ENCODE peak calls at places on chromosomes 2 and 18, in four cellular contexts. S is GM12878, E is K562, F is HepG2. Y is an unnamed sample.

GRCh38 chr2:128510701-128511100 is 192.0 kb upstream of the HS6ST1 start:
- DNase-seq in S (no peak), E (no peak), F (no peak), Y (no peak)

GRCh38 chr2:25257032-25257455 is 84.7 kb downstream of the DNMT3A start:
- DNase-seq in F (no peak), S (no peak), E (no peak), Y (no peak)

GRCh38 chr2:151999058-151999457 is 99.8 kb downstream of the CACNB4 start:
- DNase-seq in S (no peak), E (peak; percentile 80), F (peak; percentile 77), Y (peak; percentile 75)

GRCh38 chr2:5691659-5692529 is at the start of gene SOX11:
- DNase-seq in S (no peak), E (no peak), F (no peak), Y (no peak)

GRCh38 chr18:45197526-45197970 is 417.7 kb upstream of the SLC14A2 start:
- DNase-seq in S (peak; percentile 88), E (no peak), F (no peak), Y (no peak)

GRCh38 chr2:128535928-128536327 is 217.3 kb upstream of the HS6ST1 start:
- DNase-seq in S (no peak), E (no peak), F (peak; percentile 23), Y (no peak)

GRCh38 chr18:30527917-30528316 is 514.6 kb downstream of the DSC3 start:
- DNase-seq in F (no peak), E (no peak), S (no peak), Y (no peak)

GRCh38 chr2:216477283-216478035 is 21.2 kb upstream of the RPL37A start:
- DNase-seq in E (no peak), S (no peak), F (no peak), Y (no peak)

GRCh38 chr18:23618862-23619387 is 32.6 kb upstream of the NPC1 start:
- DNase-seq in S (peak; percentile 27), E (no peak), F (peak; percentile 65), Y (no peak)

GRCh38 chr2:82508702-82509101 is 1950.4 kb downstream of the SUCLG1 start:
- DNase-seq in F (no peak), S (no peak), E (no peak), Y (no peak)

GRCh38 chr2:27092696-27093429 is 6.3 kb downstream of the KHK start:
- DNase-seq in S (no peak), E (peak; percentile 87), F (peak; percentile 81), Y (no peak)

GRCh38 chr18:54330768-54331548 is 26.7 kb downstream of the STARD6 start:
- DNase-seq in F (no peak), E (no peak), S (no peak), Y (no peak)

GRCh38 chr2:229163893-229164292 is 107.2 kb downstream of the PID1 start:
- DNase-seq in E (no peak), F (no peak), S (no peak), Y (no peak)

GRCh38 chr2:176637497-176638166 is 368.4 kb downstream of the MTX2 start:
- DNase-seq in S (no peak), F (no peak), E (no peak), Y (peak; percentile 48)

GRCh38 chr18:57771626-57772025 is 31.5 kb downstream of the ATP8B1 start:
- DNase-seq in F (no peak), S (no peak), E (no peak), Y (no peak)

GRCh38 chr2:226286916-226287315 is 512.7 kb downstream of the IRS1 start:
- DNase-seq in F (no peak), E (no peak), S (no peak), Y (no peak)

GRCh38 chr2:182866461-182867369 is at the start of gene FRZB:
- DNase-seq in F (peak; percentile 28), S (no peak), E (no peak), Y (peak; percentile 62)

GRCh38 chr2:1990724-1991123 is 246.4 kb upstream of the PXDN start:
- DNase-seq in F (no peak), S (no peak), E (no peak), Y (no peak)

GRCh38 chr18:58542426-58543159 is 86.3 kb downstream of the ALPK2 start:
- DNase-seq in S (no peak), E (no peak), F (no peak), Y (no peak)

GRCh38 chr2:119711352-119711751 is 32.4 kb downstream of the TMEM177 start:
- DNase-seq in S (no peak), E (no peak), F (no peak), Y (no peak)

GRCh38 chr2:115083216-115083615 is 640.8 kb downstream of the DPP10 start:
- DNase-seq in S (no peak), E (no peak), F (no peak), Y (no peak)

GRCh38 chr2:38138996-38139395 is 63.0 kb upstream of the CYP1B1 start:
- DNase-seq in E (no peak), F (no peak), S (no peak), Y (no peak)

GRCh38 chr2:168350380-168350779 is 103.0 kb upstream of the STK39 start:
- DNase-seq in E (no peak), S (no peak), F (no peak), Y (no peak)

GRCh38 chr2:69572640-69573039 is 70.9 kb downstream of the AAK1 start:
- DNase-seq in F (no peak), E (no peak), S (no peak), Y (no peak)

GRCh38 chr2:120552800-120553471 is 182.7 kb upstream of the GLI2 start:
- DNase-seq in S (no peak), E (peak; percentile 75), F (peak; percentile 90), Y (peak; percentile 87)

GRCh38 chr2:195864316-195864715 is 204.3 kb downstream of the DNAH7 start:
- DNase-seq in F (no peak), S (no peak), E (no peak), Y (no peak)

GRCh38 chr18:48848641-48849143 is 102.1 kb downstream of the SMAD7 start:
- DNase-seq in S (no peak), E (no peak), F (no peak), Y (no peak)

GRCh38 chr2:236246711-236247246 is 17.4 kb downstream of the ASB18 start:
- DNase-seq in S (no peak), F (no peak), E (no peak), Y (no peak)

DNA sequence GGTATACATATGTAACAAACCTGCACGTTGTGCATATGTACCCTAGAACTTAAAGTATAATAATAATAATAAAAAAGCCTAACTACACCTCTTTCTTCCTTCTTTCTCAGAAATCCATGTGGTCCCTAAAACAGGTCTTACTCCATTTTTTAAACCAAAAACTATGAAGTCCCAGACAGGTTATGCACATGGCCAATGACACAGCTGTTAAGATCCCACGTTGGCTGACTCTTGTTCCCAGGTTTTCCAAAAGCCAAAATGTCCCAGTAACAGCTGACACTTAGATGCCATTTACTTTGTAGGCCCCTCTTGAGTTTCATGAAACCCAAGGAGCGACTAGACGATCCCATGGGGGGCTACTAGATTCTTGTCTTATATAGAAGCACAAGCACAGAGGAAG is 97.0 kb downstream of the KCNF1 start:
- DNase-seq in F (no peak), S (no peak), E (no peak), Y (no peak)
- TF ChIP-seq BHLHE40 in F (no peak), S (no peak), E (no peak), Y (no peak)

DNA sequence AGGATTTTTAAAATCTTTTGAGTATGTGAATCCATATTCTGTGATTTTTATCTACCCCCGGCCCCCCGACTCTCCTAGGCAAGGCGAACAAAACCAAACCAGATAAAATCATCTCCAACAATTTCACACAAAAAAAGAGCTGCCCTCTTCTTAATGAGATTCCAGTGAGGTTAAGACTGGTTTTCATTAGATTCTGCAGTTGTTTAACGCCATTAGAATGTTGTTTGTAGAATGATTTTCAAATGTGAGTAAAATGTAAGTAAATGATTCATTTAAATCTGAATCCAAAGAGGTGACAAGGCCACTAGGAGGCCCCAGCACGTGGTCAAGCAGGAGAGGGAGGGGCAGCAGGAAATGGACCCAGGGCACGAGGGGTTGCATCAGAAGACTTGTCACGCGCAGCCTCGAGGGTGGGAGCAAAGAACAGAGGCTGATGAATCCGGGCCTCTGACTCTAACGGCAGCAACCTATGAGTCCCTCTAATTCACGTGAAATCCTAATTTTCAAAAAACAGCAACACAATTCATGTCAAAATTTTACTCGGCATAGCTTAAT is 24.3 kb upstream of the KLHL29 start:
- DNase-seq in F (peak; percentile 51), S (no peak), E (peak; percentile 20), Y (no peak)
- TF ChIP-seq TARDBP in F (no peak), S (no peak), E (no peak), Y (no peak)

GRCh38 chr18:68713791-68714190 is 1.1 kb downstream of the TMX3 start:
- DNase-seq in E (no peak), S (no peak), F (no peak), Y (no peak)
- TF ChIP-seq FOXK2 in E (no peak), S (no peak), F (no peak), Y (no peak)

DNA sequence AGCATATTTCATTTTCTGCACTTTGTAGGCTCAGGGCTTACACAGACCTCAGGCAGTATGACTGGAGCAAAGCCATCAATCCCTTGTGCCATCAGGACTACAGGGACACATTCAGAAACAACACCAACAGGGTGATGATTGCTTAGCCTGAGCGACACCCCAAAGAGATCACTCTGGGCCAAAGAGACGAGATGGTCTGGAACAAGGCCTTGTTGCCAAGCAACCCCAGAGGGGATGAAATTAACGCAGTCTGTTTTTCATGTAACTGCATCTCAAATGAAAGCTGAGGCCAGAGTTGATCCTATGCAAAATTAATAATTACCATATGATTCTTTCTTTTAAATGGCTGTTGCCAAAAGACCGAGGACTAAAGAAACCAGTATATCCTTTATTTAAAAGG is 20.2 kb upstream of the B3GNT2 start:
- DNase-seq in E (no peak), S (no peak), F (no peak), Y (no peak)
- TF ChIP-seq BHLHE40 in E (no peak), S (no peak), F (no peak), Y (no peak)

DNA sequence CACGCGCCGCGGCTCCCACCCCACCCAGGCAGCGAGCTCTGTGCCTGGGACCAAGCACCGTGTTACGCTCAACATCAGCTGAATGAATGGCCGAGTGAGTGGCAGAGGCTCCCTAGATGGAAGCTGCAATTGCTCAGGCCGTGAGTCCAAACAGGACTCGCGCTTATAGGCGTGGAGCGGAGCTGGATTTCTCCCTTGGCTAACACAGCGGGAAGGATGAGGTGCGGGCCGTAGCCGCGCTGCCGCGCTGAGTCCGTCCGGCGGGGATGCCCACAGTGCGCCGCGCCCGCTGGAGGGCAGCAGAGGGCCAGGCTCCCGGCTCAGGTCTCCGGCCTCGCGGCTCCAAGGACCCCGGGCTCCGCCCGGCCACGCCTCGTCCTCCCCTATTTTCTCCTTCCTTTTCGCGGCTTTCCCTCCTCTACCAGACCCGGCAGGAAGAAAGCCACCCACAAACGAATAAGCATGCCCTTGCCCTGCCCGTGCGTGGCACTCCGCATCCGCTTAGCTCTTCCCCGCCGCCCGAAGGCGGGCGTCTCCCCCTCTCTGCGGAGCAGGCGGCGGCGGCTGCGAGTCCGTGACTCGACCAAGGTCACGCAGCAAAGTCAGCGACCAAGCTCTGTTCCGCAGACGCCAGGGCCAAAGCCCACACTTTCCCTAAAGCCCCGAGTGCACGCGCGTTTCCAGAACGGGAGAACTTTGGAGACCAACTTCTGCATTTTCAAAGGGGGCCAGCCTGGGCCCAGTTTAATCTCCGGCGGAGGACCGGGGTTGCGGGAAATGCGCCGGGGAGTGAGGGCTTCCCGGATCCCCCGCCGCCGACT is 48.5 kb downstream of the KCNIP3 start:
- DNase-seq in F (peak; percentile 29), E (peak; percentile 84), S (no peak), Y (peak; percentile 91)
- TF ChIP-seq TARDBP in F (peak; percentile 32), E (no peak), S (no peak), Y (no peak)